ENCODE peak calls at places on chromosomes 3 and 15, in four cellular contexts. I is lower lobe of right lung, R is AG20443, S is T-helper 2 cell. P is an unnamed sample.
A peak's percentile ranks its signal among the peaks of the same experiment; 100 is the strongest.

GRCh38 chr15:71715914-71716313 is 94.4 kb upstream of the NR2E3 start:
- DNase-seq in I (no peak), R (no peak), S (no peak), P (no peak)

GRCh38 chr3:104988491-104988890 is 378.2 kb upstream of the ALCAM start:
- DNase-seq in I (no peak), R (no peak), S (no peak), P (no peak)

GRCh38 chr3:141905129-141905528 is 28.7 kb downstream of the ATP1B3 start:
- DNase-seq in I (no peak), R (no peak), S (no peak), P (no peak)

GRCh38 chr15:74580538-74581350 is 34.9 kb upstream of the CLK3 start:
- DNase-seq in I (no peak), R (no peak), S (no peak), P (no peak)

GRCh38 chr3:7630351-7630911 is 769.5 kb downstream of the GRM7 start:
- DNase-seq in I (no peak), R (no peak), S (no peak), P (no peak)

GRCh38 chr3:62601238-62601856 is 228.0 kb upstream of the FEZF2 start:
- DNase-seq in I (no peak), R (peak; percentile 59), S (no peak), P (no peak)

GRCh38 chr3:150256782-150257181 is 151.3 kb upstream of the TSC22D2 start:
- DNase-seq in I (no peak), R (no peak), S (no peak), P (no peak)

GRCh38 chr15:45431502-45431901 is 53.2 kb upstream of the GATM start:
- DNase-seq in I (no peak), R (no peak), S (no peak), P (no peak)

GRCh38 chr3:61032991-61033390 is 218.3 kb downstream of the FHIT start:
- DNase-seq in I (no peak), R (no peak), S (no peak), P (no peak)

GRCh38 chr3:74135808-74136207 is 478.7 kb downstream of the CNTN3 start:
- DNase-seq in I (no peak), R (no peak), S (no peak), P (no peak)

GRCh38 chr3:141336672-141337522 is 31.4 kb upstream of the ZBTB38 start:
- DNase-seq in I (no peak), R (peak; percentile 86), S (no peak), P (no peak)

GRCh38 chr3:58491506-58492384 is at the start of gene KCTD6:
- DNase-seq in I (peak; percentile 95), R (peak; percentile 97), S (peak; percentile 75), P (peak; percentile 97)

GRCh38 chr3:149933008-149933407 is 37.7 kb downstream of the PFN2 start:
- DNase-seq in I (no peak), R (no peak), S (no peak), P (no peak)

GRCh38 chr15:64865998-64866520 is 24.3 kb downstream of the PLEKHO2 start:
- DNase-seq in I (no peak), R (peak; percentile 82), S (no peak), P (no peak)

GRCh38 chr3:83523470-83524073 is 1435.2 kb upstream of the CADM2 start:
- DNase-seq in I (no peak), R (no peak), S (no peak), P (no peak)

GRCh38 chr15:41881086-41881485 is 12.8 kb downstream of the SPTBN5 start:
- DNase-seq in I (no peak), R (no peak), S (no peak), P (no peak)

GRCh38 chr3:9396632-9397330 is 634 bp upstream of the SETD5 start:
- DNase-seq in I (peak; percentile 98), R (peak; percentile 92), S (peak; percentile 98), P (peak; percentile 99)

GRCh38 chr15:78366342-78366741 is 26.2 kb downstream of the CRABP1 start:
- DNase-seq in I (no peak), R (no peak), S (no peak), P (no peak)

GRCh38 chr3:133970916-133971315 is 58.8 kb downstream of the SLCO2A1 start:
- DNase-seq in I (no peak), R (peak; percentile 49), S (no peak), P (no peak)

GRCh38 chr15:35229085-35229484 is 144.0 kb upstream of the NANOGP8 start:
- DNase-seq in I (no peak), R (no peak), S (no peak), P (no peak)

GRCh38 chr15:90099072-90099867 is 3.0 kb downstream of the IDH2 start:
- DNase-seq in I (no peak), R (no peak), S (peak; percentile 23), P (no peak)

GRCh38 chr3:177633671-177634207 is 436.5 kb upstream of the TBL1XR1 start:
- DNase-seq in I (no peak), R (peak; percentile 33), S (no peak), P (no peak)

GRCh38 chr15:75027551-75027950 is 4.2 kb downstream of the PPCDC start:
- DNase-seq in I (no peak), R (no peak), S (no peak), P (no peak)

GRCh38 chr3:102089904-102090492 is 240.7 kb downstream of the NFKBIZ start:
- DNase-seq in I (no peak), R (peak; percentile 24), S (no peak), P (no peak)

GRCh38 chr3:105707009-105707408 is 161.8 kb downstream of the CBLB start:
- DNase-seq in I (no peak), R (no peak), S (no peak), P (no peak)

GRCh38 chr15:68228143-68228970 is 1.2 kb downstream of the CLN6 start:
- DNase-seq in I (no peak), R (no peak), S (no peak), P (no peak)

GRCh38 chr15:71115567-71116351 is 488 bp downstream of the THSD4 start:
- DNase-seq in I (peak; percentile 79), R (peak; percentile 81), S (no peak), P (peak; percentile 85)

GRCh38 chr3:49869525-49870126 is at the start of gene CAMKV:
- DNase-seq in I (no peak), R (peak; percentile 42), S (peak; percentile 14), P (no peak)

GRCh38 chr3:23368731-23369130 is 165.6 kb downstream of the UBE2E2 start:
- DNase-seq in I (no peak), R (no peak), S (no peak), P (no peak)

GRCh38 chr15:33074942-33075341 is 119.6 kb downstream of the FMN1 start:
- DNase-seq in I (no peak), R (no peak), S (no peak), P (no peak)

GRCh38 chr3:13234155-13234505 is 160.9 kb upstream of the IQSEC1 start:
- DNase-seq in I (no peak), R (no peak), S (no peak), P (no peak)

GRCh38 chr3:158091526-158091925 is 14.7 kb downstream of the SHOX2 start:
- DNase-seq in I (no peak), R (no peak), S (no peak), P (no peak)

GRCh38 chr3:59245879-59246501 is 196.2 kb upstream of the CFAP20DC start:
- DNase-seq in I (no peak), R (no peak), S (no peak), P (no peak)

GRCh38 chr3:72652395-72652794 is 195.8 kb downstream of the SHQ1 start:
- DNase-seq in I (no peak), R (no peak), S (no peak), P (no peak)

GRCh38 chr3:43373588-43373935 is 87.2 kb downstream of the SNRK start:
- DNase-seq in I (no peak), R (no peak), S (no peak), P (no peak)